ENCODE peak calls at places on chromosomes 3 and 15, in four cellular contexts. Q, I, S and C are unnamed samples.

GRCh38 chr3:8458711-8459110 is 42.9 kb upstream of the LMCD1 start:
- DNase-seq in I (no peak), S (no peak), Q (peak), C (no peak)

GRCh38 chr3:33060609-33061337 is 36.2 kb downstream of the GLB1 start:
- DNase-seq in S (no peak), Q (no peak), I (no peak), C (no peak)

GRCh38 chr3:153744884-153745283 is 376.3 kb upstream of the ARHGEF26 start:
- DNase-seq in Q (no peak), I (no peak), S (no peak), C (no peak)

GRCh38 chr3:177875786-177876476 is 660.3 kb upstream of the KCNMB2 start:
- DNase-seq in S (no peak), Q (no peak), I (no peak), C (no peak)

GRCh38 chr15:28947241-28947674 is 61.5 kb downstream of the APBA2 start:
- DNase-seq in Q (peak), I (no peak), S (no peak), C (no peak)

GRCh38 chr15:54089776-54090175 is 111.5 kb downstream of the UNC13C start:
- DNase-seq in S (no peak), Q (no peak), I (no peak), C (no peak)

GRCh38 chr15:74913041-74913440 is 6.4 kb upstream of the FAM219B start:
- DNase-seq in S (no peak), I (no peak), Q (no peak), C (no peak)

GRCh38 chr15:89472785-89473256 is 23.6 kb downstream of the RHCG start:
- DNase-seq in S (peak), I (peak), Q (peak), C (no peak)

GRCh38 chr15:47374222-47374621 is 343.1 kb upstream of the SEMA6D start:
- DNase-seq in Q (no peak), I (no peak), S (no peak), C (no peak)

GRCh38 chr3:113273011-113273410 is 61.7 kb downstream of the BOC start:
- DNase-seq in S (no peak), Q (no peak), I (no peak), C (no peak)

GRCh38 chr15:90829942-90830440 is 38.4 kb upstream of the FURIN start:
- DNase-seq in Q (no peak), I (peak), S (no peak), C (no peak)

GRCh38 chr15:43190178-43190577 is 5.0 kb downstream of the CCNDBP1 start:
- DNase-seq in I (no peak), Q (no peak), S (no peak), C (no peak)

GRCh38 chr15:78992416-78993256 is 47.8 kb upstream of the CTSH start:
- DNase-seq in I (no peak), S (no peak), Q (no peak), C (no peak)

GRCh38 chr3:141828487-141829284 is 47.8 kb upstream of the ATP1B3 start:
- DNase-seq in S (no peak), Q (no peak), I (no peak), C (no peak)

GRCh38 chr15:85010472-85011209 is 29.0 kb downstream of the PDE8A start:
- DNase-seq in S (no peak), I (no peak), Q (no peak), C (no peak)